ENCODE peak calls at places on chromosomes 1 and 21, in four cellular contexts. I is IMR-90, Q is HepG2, G is K562. O is an unnamed sample.

GRCh38 chr1:151145158-151146071 is 1.0 kb downstream of the SEMA6C start:
- DNase-seq in G (no peak), I (no peak), Q (no peak), O (no peak)

GRCh38 chr1:230126529-230127104 is 59.6 kb downstream of the GALNT2 start:
- DNase-seq in G (no peak), I (no peak), Q (no peak), O (no peak)

GRCh38 chr1:241423541-241424479 is 66.8 kb upstream of the RGS7 start:
- DNase-seq in I (peak), Q (no peak), G (no peak), O (no peak)

GRCh38 chr1:205438213-205439158 is 16.6 kb upstream of the LEMD1 start:
- DNase-seq in I (peak), G (peak), Q (peak), O (no peak)

GRCh38 chr1:158283965-158284364 is 5.8 kb upstream of the CD1C start:
- DNase-seq in I (no peak), Q (no peak), G (no peak), O (peak)

GRCh38 chr1:41735587-41736290 is 183.0 kb downstream of the HIVEP3 start:
- DNase-seq in G (no peak), Q (no peak), I (no peak), O (no peak)

GRCh38 chr1:115450641-115451040 is 112.6 kb upstream of the NGF start:
- DNase-seq in Q (no peak), I (no peak), G (no peak), O (no peak)

GRCh38 chr1:226212545-226212944 is 10.9 kb upstream of the MIXL1 start:
- DNase-seq in Q (no peak), I (no peak), G (no peak), O (no peak)

GRCh38 chr1:226679853-226680516 is 59.1 kb downstream of the ITPKB start:
- DNase-seq in G (peak), Q (no peak), I (peak), O (no peak)

GRCh38 chr1:100921110-100921706 is 25.3 kb downstream of the SLC30A7 start:
- DNase-seq in G (peak), Q (peak), I (peak), O (no peak)

GRCh38 chr1:178726545-178726944 is 1.5 kb downstream of the RALGPS2 start:
- DNase-seq in Q (no peak), G (no peak), I (no peak), O (no peak)

GRCh38 chr21:45136927-45137611 is 62.7 kb downstream of the ADARB1 start:
- DNase-seq in I (peak), G (peak), Q (peak), O (no peak)

GRCh38 chr1:201062511-201063189 is 39.1 kb upstream of the KIF21B start:
- DNase-seq in Q (no peak), I (no peak), G (no peak), O (no peak)

GRCh38 chr1:198373376-198373775 is 167.1 kb downstream of the ATP6V1G3 start:
- DNase-seq in G (no peak), Q (no peak), I (peak), O (no peak)

GRCh38 chr1:39898648-39899603 is 2.8 kb downstream of the MYCL start:
- DNase-seq in Q (peak), I (peak), G (peak), O (no peak)

GRCh38 chr1:39902121-39902807 is 547 bp upstream of the MYCL start:
- DNase-seq in G (peak), Q (peak), I (peak), O (no peak)

GRCh38 chr1:39899611-39900538 is 1.8 kb downstream of the MYCL start:
- DNase-seq in Q (no peak), G (no peak), I (no peak), O (no peak)

GRCh38 chr1:39901486-39902120 is at the start of gene MYCL:
- DNase-seq in I (peak), Q (peak), G (peak), O (no peak)

DNA sequence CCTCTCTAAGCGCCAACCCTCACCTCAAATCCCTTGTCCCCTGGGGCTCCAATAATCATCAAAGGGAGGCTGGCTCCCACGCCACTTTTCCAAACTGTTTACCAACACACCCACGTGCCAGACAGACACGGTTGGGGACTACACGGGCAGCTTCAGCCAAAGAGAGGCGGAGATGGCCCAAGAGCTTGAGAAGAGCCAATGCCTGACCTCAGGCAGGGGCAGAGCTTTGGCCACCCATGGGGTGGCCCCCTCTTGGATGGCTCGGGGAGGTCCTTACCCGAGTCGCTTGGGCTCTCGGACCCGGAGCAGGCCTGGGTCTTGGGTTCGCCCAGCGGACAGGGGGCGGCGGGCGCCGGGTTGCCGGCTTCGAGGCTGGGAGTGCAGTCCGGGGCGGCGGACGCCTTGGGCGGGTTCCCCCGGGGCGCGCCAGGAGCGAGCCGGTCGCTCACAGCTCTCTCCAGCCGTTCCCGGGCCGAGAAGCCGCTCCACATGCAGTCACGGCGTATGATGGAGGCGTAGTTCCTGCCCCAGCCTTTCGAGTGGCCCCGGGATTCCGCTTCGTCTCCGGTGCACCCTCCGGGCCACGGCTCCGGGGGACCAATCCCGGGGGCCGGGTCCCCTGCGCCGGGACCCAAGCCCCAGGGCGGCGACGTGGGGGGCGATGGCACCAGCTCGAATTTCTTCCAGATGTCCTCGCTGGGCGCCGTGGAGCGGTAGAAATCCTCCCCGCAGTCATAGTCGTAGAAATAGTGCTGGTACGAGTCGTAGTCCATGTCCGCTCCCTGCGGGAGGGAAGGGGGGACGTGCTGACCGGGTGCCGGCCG is 843 bp downstream of the MYCL start:
- DNase-seq in I (peak), G (peak), Q (no peak), O (no peak)
- TF ChIP-seq MXI1 in I (no peak), G (no peak), Q (no peak), O (no peak)

GRCh38 chr1:24949331-24949881 is 19.3 kb upstream of the RUNX3 start:
- DNase-seq in Q (peak), G (no peak), I (peak), O (no peak)

GRCh38 chr1:24946861-24947658 is 17.0 kb upstream of the RUNX3 start:
- DNase-seq in G (no peak), I (peak), Q (peak), O (peak)

GRCh38 chr1:24951337-24951736 is 21.3 kb upstream of the RUNX3 start:
- DNase-seq in I (no peak), G (no peak), Q (no peak), O (no peak)

GRCh38 chr1:24945354-24946326 is 15.6 kb upstream of the RUNX3 start:
- DNase-seq in I (no peak), G (no peak), Q (no peak), O (no peak)

DNA sequence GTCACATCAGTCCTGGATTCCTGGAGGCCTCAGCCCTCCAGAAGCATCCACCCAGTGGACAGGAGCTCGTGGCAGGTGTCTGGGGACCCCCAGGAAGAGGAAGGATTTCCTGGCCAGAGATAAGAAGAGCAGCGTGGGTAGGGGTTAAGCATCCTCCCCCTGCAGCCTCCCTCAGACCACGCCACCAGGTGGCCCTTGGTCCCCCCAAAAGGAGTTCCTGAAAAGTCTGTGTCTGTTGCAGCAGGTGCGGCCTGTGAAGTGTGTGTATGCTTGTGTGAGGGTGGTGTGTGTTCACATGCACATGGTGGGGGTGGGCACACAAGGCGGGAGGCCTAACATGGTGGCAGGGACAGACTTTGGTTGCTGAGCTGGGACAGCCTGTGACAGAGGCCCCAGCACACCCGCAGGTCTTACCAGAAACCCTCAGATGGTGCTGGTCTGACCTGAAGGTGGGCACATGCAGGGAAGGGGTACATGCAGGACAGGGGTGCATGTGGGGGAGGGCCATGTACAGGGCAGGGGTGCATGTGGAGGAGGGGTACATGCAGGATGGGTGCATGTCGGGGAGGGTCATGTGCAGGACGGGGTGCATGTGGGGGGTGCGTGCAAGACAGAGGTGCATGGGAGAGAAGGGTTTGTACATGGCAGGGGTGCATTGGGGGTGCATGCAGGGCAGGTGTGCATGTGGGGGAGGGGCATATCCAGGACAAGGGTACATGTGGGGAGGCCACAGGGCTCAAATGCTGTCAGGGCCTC is 18.2 kb upstream of the RUNX3 start:
- DNase-seq in I (no peak), G (no peak), Q (no peak), O (no peak)
- H3K9ac ChIP-seq in I (no peak), G (no peak), Q (no peak), O (peak)

GRCh38 chr1:109691762-109692161 is 4.1 kb downstream of the GSTM1 start:
- DNase-seq in I (no peak), Q (no peak), G (no peak), O (no peak)

GRCh38 chr1:109689844-109690405 is 2.3 kb downstream of the GSTM1 start:
- DNase-seq in Q (no peak), I (no peak), G (no peak), O (no peak)

DNA sequence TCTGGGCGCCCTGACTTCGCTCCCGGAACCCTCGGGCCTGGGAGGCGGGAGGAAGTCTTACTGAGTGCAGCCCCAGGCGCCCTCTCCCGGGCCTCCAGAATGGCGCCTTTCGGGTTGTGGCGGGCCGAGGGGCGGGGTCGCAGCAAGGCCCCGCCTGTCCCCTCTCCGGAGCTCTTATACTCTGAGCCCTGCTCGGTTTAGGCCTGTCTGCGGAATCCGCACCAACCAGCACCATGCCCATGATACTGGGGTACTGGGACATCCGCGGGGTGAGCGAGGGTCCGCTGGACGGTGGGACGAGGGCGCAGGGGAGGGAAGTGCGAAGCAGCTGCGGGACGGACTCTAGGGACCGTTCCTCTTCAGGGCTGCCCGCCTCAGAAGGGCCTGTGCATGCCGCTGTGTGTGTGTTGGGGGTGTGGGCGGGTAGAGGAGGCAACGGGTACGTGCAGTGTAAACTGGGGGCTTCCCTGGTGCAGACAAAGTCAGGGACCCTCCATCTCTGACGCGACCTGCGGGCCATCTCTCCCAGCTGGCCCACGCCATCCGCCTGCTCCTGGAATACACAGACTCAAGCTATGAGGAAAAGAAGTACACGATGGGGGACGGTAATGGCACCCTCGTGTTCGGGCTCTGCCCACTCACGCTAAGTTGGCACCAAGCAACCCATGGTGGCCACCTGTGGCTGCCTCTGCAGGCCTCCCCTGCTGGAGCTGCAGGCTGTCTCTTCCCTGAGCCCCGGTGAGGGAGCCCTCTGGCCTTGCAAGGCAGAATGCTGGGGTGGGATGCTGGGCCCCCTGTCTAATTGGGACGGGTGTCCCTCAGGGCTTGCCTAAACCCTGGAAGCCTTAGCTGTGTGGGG is at the start of gene GSTM1:
- DNase-seq in I (no peak), G (no peak), Q (no peak), O (peak)
- TF ChIP-seq MXI1 in I (no peak), G (no peak), Q (no peak), O (no peak)

DNA sequence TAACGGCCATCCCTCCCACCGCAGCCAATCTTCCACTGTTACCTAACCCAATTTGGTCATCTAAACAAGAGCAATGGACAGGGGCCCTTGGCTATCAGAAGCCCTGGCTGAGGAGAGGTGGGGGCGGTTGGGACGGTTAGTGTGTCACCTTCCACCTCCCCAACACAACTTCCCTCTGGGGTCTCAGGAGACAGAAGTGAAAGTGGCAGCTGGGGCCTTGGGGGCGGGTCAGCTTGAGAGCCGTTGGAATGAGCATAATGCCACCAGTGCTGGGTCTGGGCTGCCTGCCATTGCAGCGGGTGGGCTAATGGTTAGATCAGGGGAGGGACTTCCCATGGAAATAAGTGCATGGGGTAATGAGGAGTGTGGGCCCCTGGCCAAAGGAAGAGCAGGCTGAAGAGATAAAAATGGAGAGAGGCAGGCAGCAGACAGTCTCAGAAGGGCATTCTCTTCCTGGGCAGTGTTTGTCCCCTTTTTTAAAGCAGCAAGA is 7.9 kb downstream of the MEF2D start:
- DNase-seq in Q (no peak), I (no peak), G (no peak), O (no peak)
- H3K9ac ChIP-seq in Q (no peak), I (no peak), G (peak), O (peak)

GRCh38 chr1:11384170-11384554 is 94.8 kb upstream of the DISP3 start:
- DNase-seq in Q (no peak), I (peak), G (no peak), O (peak)
- TF ChIP-seq MXI1 in Q (no peak), I (no peak), G (no peak), O (no peak)

GRCh38 chr1:83673287-83673686 is 325.6 kb downstream of the TTLL7 start:
- DNase-seq in Q (no peak), I (no peak), G (no peak), O (no peak)
- H3K9ac ChIP-seq in Q (no peak), I (no peak), G (no peak), O (no peak)

O was measured in GM12878.